ENCODE peak calls at places on chromosomes 11 and 22, in nine cellular contexts. C is HAP-1, P is hepatocyte, K is PC-9, N is suprapubic skin, T is IMR-90, J is brain microvascular endothelial cell, R is Caco-2, X is BJ. V is an unnamed sample. For H3K27me3, the result is how much of the 10 kb centered on the place peaks cover.

GRCh38 chr11:2320591-2321310 is 18.9 kb downstream of the TSPAN32 start:
- DNase-seq in R (no peak), N (peak), X (no peak), C (no peak), K (no peak), T (no peak), J (no peak), P (no peak), V (no peak)

GRCh38 chr22:41934284-41935014 is 7.8 kb upstream of the TNFRSF13C start:
- DNase-seq in T (no peak), J (no peak), R (no peak), X (no peak), C (no peak), K (no peak), P (no peak), N (no peak), V (no peak)

GRCh38 chr22:46851311-46851710 is 88.9 kb downstream of the TBC1D22A start:
- DNase-seq in T (no peak), P (no peak), X (no peak), R (no peak), C (no peak), N (no peak), K (peak), J (no peak), V (no peak)

GRCh38 chr22:25898707-25899365 is 156.8 kb downstream of the MYO18B start:
- DNase-seq in J (no peak), X (no peak), N (no peak), T (no peak), P (peak), K (no peak), R (peak), C (no peak), V (no peak)

GRCh38 chr11:67442504-67443398 is 525 bp downstream of the CORO1B start:
- DNase-seq in K (no peak), X (no peak), T (no peak), J (no peak), C (no peak), P (no peak), N (no peak), R (no peak), V (no peak)

GRCh38 chr11:11426226-11426915 is 73.3 kb upstream of the CSNK2A3 start:
- DNase-seq in J (no peak), T (no peak), X (no peak), P (no peak), K (no peak), N (no peak), R (no peak), C (no peak), V (no peak)

GRCh38 chr11:106813803-106814202 is 204.5 kb downstream of the GUCY1A2 start:
- DNase-seq in R (no peak), C (no peak), J (no peak), T (no peak), X (no peak), P (no peak), K (no peak), N (no peak), V (no peak)

GRCh38 chr11:75371930-75372876 is 20.7 kb upstream of the ARRB1 start:
- DNase-seq in R (peak), T (no peak), N (no peak), C (no peak), P (peak), K (peak), J (no peak), X (no peak), V (no peak)

GRCh38 chr11:47854667-47855066 is 6.5 kb upstream of the NUP160 start:
- DNase-seq in J (no peak), R (no peak), C (no peak), T (no peak), K (no peak), N (no peak), P (no peak), X (no peak), V (peak)

GRCh38 chr11:12172493-12173013 is 62.2 kb downstream of the MICAL2 start:
- DNase-seq in N (no peak), T (no peak), J (no peak), X (no peak), P (no peak), C (no peak), K (no peak), R (peak), V (no peak)

GRCh38 chr11:96045622-96046456 is 121.9 kb upstream of the MTMR2 start:
- DNase-seq in J (peak), K (no peak), R (no peak), C (no peak), P (peak), T (peak), N (no peak), X (peak), V (no peak)

GRCh38 chr22:20152464-20152890 is 1.6 kb upstream of the CCDC188 start:
- DNase-seq in T (no peak), J (no peak), C (no peak), R (no peak), K (no peak), X (no peak), P (no peak), N (no peak), V (no peak)

GRCh38 chr11:74650498-74650897 is 58.1 kb downstream of the POLD3 start:
- DNase-seq in X (peak), P (no peak), C (no peak), R (no peak), J (no peak), K (no peak), N (no peak), T (peak), V (no peak)

GRCh38 chr22:29872145-29872893 is 10.7 kb upstream of the MTMR3 start:
- DNase-seq in T (no peak), J (no peak), R (no peak), P (no peak), C (no peak), K (no peak), X (no peak), N (no peak), V (no peak)

GRCh38 chr22:17115927-17116326 is 5.2 kb downstream of the TMEM121B start:
- DNase-seq in X (no peak), C (no peak), P (no peak), J (no peak), K (no peak), N (no peak), T (no peak), R (no peak), V (no peak)

GRCh38 chr11:35622070-35622469 is 3.8 kb downstream of the FJX1 start:
- DNase-seq in R (peak), T (peak), P (no peak), N (no peak), K (peak), J (peak), C (no peak), X (peak), V (no peak)

GRCh38 chr11:129285387-129285786 is 90.3 kb upstream of the BARX2 start:
- DNase-seq in R (no peak), X (no peak), J (no peak), K (no peak), T (no peak), C (no peak), P (no peak), N (no peak), V (no peak)

GRCh38 chr11:47819743-47820142 is 28.4 kb downstream of the NUP160 start:
- DNase-seq in N (no peak), R (no peak), T (no peak), P (no peak), C (no peak), K (no peak), J (no peak), X (no peak), V (no peak)

GRCh38 chr11:120643254-120643653 is 131.7 kb downstream of the GRIK4 start:
- DNase-seq in C (no peak), R (no peak), T (no peak), N (no peak), K (no peak), P (no peak), X (no peak), J (no peak), V (no peak)

GRCh38 chr11:113035708-113036107 is 74.5 kb downstream of the NCAM1 start:
- DNase-seq in X (no peak), P (no peak), J (no peak), C (no peak), N (no peak), R (no peak), T (no peak), K (no peak), V (no peak)

GRCh38 chr22:42443240-42444059 is 11.2 kb upstream of the NFAM1 start:
- DNase-seq in X (no peak), K (no peak), J (no peak), R (no peak), C (no peak), P (no peak), N (no peak), T (no peak), V (no peak)

GRCh38 chr11:119361961-119362725 is 15.6 kb upstream of the MFRP start:
- DNase-seq in P (no peak), X (no peak), N (peak), C (no peak), J (no peak), R (no peak), K (no peak), T (no peak), V (no peak)

GRCh38 chr11:132894598-132894997 is 637.7 kb downstream of the OPCML start:
- DNase-seq in K (no peak), T (no peak), J (no peak), P (peak), N (no peak), X (no peak), C (no peak), R (no peak), V (no peak)

GRCh38 chr11:808427-809286 is 1.1 kb upstream of the RPLP2 start:
- DNase-seq in K (peak), T (no peak), P (no peak), N (peak), J (no peak), C (no peak), R (no peak), X (no peak), V (no peak)

GRCh38 chr11:130726647-130727046 is 189.6 kb downstream of the SNX19 start:
- DNase-seq in J (no peak), P (no peak), R (no peak), N (no peak), K (no peak), C (no peak), X (no peak), T (no peak), V (no peak)

GRCh38 chr11:6629892-6630631 is 10.8 kb upstream of the TPP1 start:
- DNase-seq in K (no peak), J (no peak), R (peak), C (no peak), X (no peak), N (no peak), T (no peak), P (peak), V (no peak)

GRCh38 chr11:107468596-107468995 is 11.0 kb upstream of the CWF19L2 start:
- DNase-seq in T (peak), P (peak), K (no peak), J (peak), C (no peak), R (no peak), X (no peak), N (no peak), V (no peak)

GRCh38 chr11:58503361-58503856 is 4.5 kb downstream of the OR5B21 start:
- DNase-seq in J (no peak), K (no peak), C (no peak), P (no peak), N (no peak), T (peak), X (no peak), R (no peak), V (peak)

GRCh38 chr11:103661185-103661584 is 375.3 kb upstream of the DDI1 start:
- DNase-seq in X (no peak), N (no peak), P (peak), R (no peak), C (no peak), K (no peak), J (no peak), T (no peak), V (no peak)

GRCh38 chr11:112962854-112963367 is 1.7 kb downstream of the NCAM1 start:
- DNase-seq in N (peak), R (no peak), T (no peak), X (no peak), K (no peak), C (no peak), J (no peak), P (peak), V (peak)

GRCh38 chr11:65392186-65392829 is 5.9 kb downstream of the FRMD8 start:
- DNase-seq in X (no peak), P (no peak), T (no peak), R (no peak), C (no peak), K (no peak), N (no peak), J (no peak), V (no peak)

GRCh38 chr22:22709719-22710445 is 65.5 kb downstream of the GGTLC2 start:
- DNase-seq in R (no peak), K (no peak), P (no peak), C (no peak), J (no peak), X (no peak), T (no peak), N (no peak), V (no peak)
- H3K27me3 ChIP-seq in R (under half), K (under half), P (under half), C (under half), J (under half), X (under half), T (under half), N (under half), V (under half)

GRCh38 chr11:72867970-72868369 is 53.8 kb downstream of the ATG16L2 start:
- DNase-seq in R (no peak), J (no peak), K (no peak), T (no peak), N (no peak), C (no peak), P (no peak), X (no peak), V (no peak)

GRCh38 chr11:72875736-72876135 is 61.5 kb downstream of the ATG16L2 start:
- DNase-seq in P (no peak), T (no peak), N (no peak), R (no peak), C (no peak), X (no peak), J (no peak), K (no peak), V (no peak)

GRCh38 chr11:72871089-72871488 is 56.9 kb downstream of the ATG16L2 start:
- DNase-seq in T (peak), R (no peak), C (peak), J (no peak), K (no peak), N (no peak), P (no peak), X (no peak), V (no peak)

GRCh38 chr11:72869845-72870244 is 55.6 kb downstream of the ATG16L2 start:
- DNase-seq in X (no peak), C (no peak), R (no peak), K (no peak), T (no peak), N (no peak), J (no peak), P (no peak), V (no peak)

DNA sequence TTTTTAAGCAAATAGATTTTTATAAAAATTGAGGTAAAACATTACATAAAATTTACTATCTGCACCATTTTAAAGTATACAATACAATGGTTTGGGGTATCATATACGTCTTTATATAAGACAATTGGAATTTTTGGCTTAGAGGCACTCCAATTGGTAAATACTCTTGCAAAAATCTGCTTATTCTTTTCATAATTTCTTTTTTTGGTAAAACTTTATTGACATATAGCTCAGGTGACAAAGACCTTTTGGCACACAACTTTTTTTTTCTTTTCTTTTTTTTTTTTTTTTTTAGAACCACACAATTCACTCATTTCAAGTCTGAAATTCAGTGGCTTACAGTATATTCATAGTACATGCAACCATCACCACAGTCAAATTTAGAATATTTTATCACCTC is 57.8 kb downstream of the ATG16L2 start:
- DNase-seq in J (no peak), R (no peak), N (no peak), C (no peak), T (no peak), P (no peak), K (no peak), X (no peak), V (no peak)
- H3K27me3 ChIP-seq in J (under half), R (under half), N (under half), C (under half), T (under half), P (under half), K (under half), X (under half), V (under half)

GRCh38 chr22:44786136-44786535 is 33.8 kb downstream of the ARHGAP8 start:
- DNase-seq in C (no peak), N (no peak), R (no peak), P (no peak), X (no peak), T (no peak), J (no peak), K (no peak), V (no peak)
- H3K27me3 ChIP-seq in C (under half), N (under half), R (under half), P (under half), X (under half), T (under half), J (under half), K (under half), V (under half)

GRCh38 chr22:28563636-28564035 is 116.0 kb downstream of the TTC28 start:
- DNase-seq in R (no peak), C (no peak), J (no peak), N (no peak), X (no peak), K (no peak), P (no peak), T (no peak), V (no peak)
- H3K27me3 ChIP-seq in R (under half), C (under half), J (under half), N (under half), X (under half), K (under half), P (under half), T (under half), V (under half)

DNA sequence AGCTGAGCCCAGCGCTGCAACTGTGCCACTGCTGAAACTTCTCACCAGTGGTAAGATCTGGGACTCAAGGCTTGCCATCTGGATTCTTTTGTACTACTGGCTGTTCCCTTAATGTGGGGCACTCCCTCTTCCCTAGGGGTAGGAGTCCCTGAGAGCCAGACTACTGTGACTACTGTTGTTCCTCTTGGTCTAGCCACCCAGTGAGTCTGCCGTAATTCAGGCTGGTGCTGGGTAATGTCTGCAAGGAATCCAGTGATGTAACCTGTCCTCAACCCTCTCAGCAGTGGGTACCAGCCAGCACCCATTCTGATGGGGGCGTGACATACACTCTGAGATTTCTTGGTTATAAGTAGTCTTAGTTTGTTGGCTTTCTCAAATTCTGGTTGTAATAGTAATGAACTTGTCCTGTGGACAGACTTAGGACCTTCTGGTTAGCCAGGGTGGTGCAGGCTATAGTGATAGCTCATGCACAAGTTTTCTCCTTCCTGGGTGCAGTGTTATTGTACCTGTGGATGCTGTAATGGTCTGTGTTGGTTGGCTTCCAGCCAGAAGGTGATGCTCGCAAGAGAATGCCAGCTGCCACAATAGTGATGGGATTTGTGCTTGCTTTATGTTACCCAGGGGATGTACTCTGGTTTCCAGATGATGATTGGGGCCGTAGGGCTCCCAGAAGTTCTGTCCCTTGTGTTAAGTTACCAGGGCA is 65.4 kb downstream of the ARHGAP42 start:
- DNase-seq in R (no peak), J (no peak), T (no peak), P (no peak), X (no peak), K (peak), N (no peak), C (no peak), V (no peak)
- H3K27me3 ChIP-seq in R (under half), J (under half), T (under half), P (under half), X (under half), K (under half), N (under half), C (under half), V (under half)

GRCh38 chr11:57475191-57475590 is 14.9 kb downstream of the RTN4RL2 start:
- DNase-seq in X (no peak), J (no peak), T (peak), R (no peak), P (no peak), K (no peak), C (no peak), N (no peak), V (no peak)
- H3K27me3 ChIP-seq in X (under half), J (under half), T (under half), R (under half), P (half or more), K (under half), C (under half), N (under half), V (under half)

V was measured in GM06990.